ENCODE peak calls at places on chromosomes 13 and 19, in seven cellular contexts. A is activated naive CD4-positive, alpha-beta T cell; S is IMR-90; C is left lung; E is activated effector memory CD4-positive, alpha-beta T cell treated with anti-CD3 and anti-CD28 coated beads, Interleukin-2, amount 50 U/mL, for 16 hours; M is endothelial cell; W is NCI-H748 treated with DMSO at 0.1 percent for 48 hours. I is an unnamed sample.
A peak's percentile ranks its signal among the peaks of the same experiment; 100 is the strongest.

GRCh38 chr19:37990362-37990761 is 83.4 kb downstream of the SIPA1L3 start:
- DNase-seq in A (no peak), S (no peak), C (peak; percentile 57), E (no peak), M (no peak), W (no peak), I (no peak)

GRCh38 chr13:52454459-52454824 is 836 bp upstream of the CKAP2 start:
- DNase-seq in A (no peak), S (peak; percentile 8), C (peak; percentile 44), E (peak; percentile 68), M (no peak), W (peak; percentile 58), I (no peak)

GRCh38 chr13:30905932-30906383 is at the start of gene MEDAG:
- DNase-seq in A (no peak), S (peak; percentile 57), C (peak; percentile 47), E (no peak), M (no peak), W (no peak), I (no peak)

GRCh38 chr13:100673831-100674362 is 698 bp downstream of the TMTC4 start:
- DNase-seq in A (no peak), S (peak; percentile 83), C (peak; percentile 41), E (peak; percentile 74), M (no peak), W (no peak), I (peak; percentile 14)

GRCh38 chr13:67075239-67075638 is 154.9 kb downstream of the PCDH9 start:
- DNase-seq in A (no peak), S (peak; percentile 15), C (no peak), E (no peak), M (no peak), W (no peak), I (no peak)

GRCh38 chr19:1244693-1245451 is 3.3 kb downstream of the ATP5F1D start:
- DNase-seq in A (no peak), S (no peak), C (peak; percentile 80), E (no peak), M (no peak), W (no peak), I (no peak)

GRCh38 chr13:113113846-113114271 is 8.3 kb downstream of the F7 start:
- DNase-seq in A (no peak), S (no peak), C (peak; percentile 20), E (peak; percentile 50), M (no peak), W (no peak), I (peak; percentile 8)

GRCh38 chr13:79435549-79435948 is 29.5 kb upstream of the RBM26 start:
- DNase-seq in A (no peak), S (peak; percentile 68), C (no peak), E (no peak), M (no peak), W (no peak), I (no peak)

GRCh38 chr13:97496511-97496910 is 62.5 kb downstream of the RAP2A start:
- DNase-seq in A (no peak), S (no peak), C (no peak), E (no peak), M (no peak), W (no peak), I (no peak)

GRCh38 chr19:4130635-4131438 is 6.9 kb upstream of the MAP2K2 start:
- DNase-seq in A (no peak), S (peak; percentile 90), C (no peak), E (no peak), M (no peak), W (no peak), I (no peak)

GRCh38 chr13:46983881-46984280 is 87.0 kb upstream of the HTR2A start:
- DNase-seq in A (no peak), S (peak; percentile 76), C (no peak), E (no peak), M (no peak), W (no peak), I (no peak)

GRCh38 chr13:106527806-106528205 is 7.7 kb downstream of the EFNB2 start:
- DNase-seq in A (no peak), S (no peak), C (no peak), E (no peak), M (no peak), W (no peak), I (no peak)

GRCh38 chr19:36152061-36152885 is at the start of gene COX7A1:
- DNase-seq in A (no peak), S (no peak), C (peak; percentile 57), E (no peak), M (no peak), W (no peak), I (no peak)

GRCh38 chr19:48249502-48250014 is 6.2 kb downstream of the CARD8 start:
- DNase-seq in A (peak; percentile 44), S (no peak), C (peak; percentile 72), E (peak; percentile 92), M (peak; percentile 51), W (no peak), I (no peak)

GRCh38 chr19:50628551-50628950 is 11.1 kb downstream of the SYT3 start:
- DNase-seq in A (no peak), S (no peak), C (no peak), E (no peak), M (no peak), W (no peak), I (no peak)

GRCh38 chr19:55238030-55238429 is 9.5 kb upstream of the TMEM86B start:
- DNase-seq in A (no peak), S (no peak), C (no peak), E (no peak), M (no peak), W (no peak), I (no peak)

GRCh38 chr13:40341086-40341471 is 325.4 kb downstream of the FOXO1 start:
- DNase-seq in A (no peak), S (no peak), C (no peak), E (no peak), M (no peak), W (no peak), I (no peak)

GRCh38 chr19:54127688-54128440 is 9.7 kb upstream of the CNOT3 start:
- DNase-seq in A (no peak), S (no peak), C (no peak), E (no peak), M (no peak), W (no peak), I (no peak)

GRCh38 chr19:771332-771785 is 20.4 kb downstream of the MISP start:
- DNase-seq in A (no peak), S (peak; percentile 43), C (no peak), E (peak; percentile 73), M (peak; percentile 69), W (no peak), I (no peak)

GRCh38 chr19:48491793-48492123 is 19.9 kb downstream of the LMTK3 start:
- DNase-seq in A (no peak), S (no peak), C (no peak), E (no peak), M (no peak), W (no peak), I (no peak)

GRCh38 chr13:51801631-51802099 is 2.3 kb downstream of the DHRS12 start:
- DNase-seq in A (no peak), S (no peak), C (peak; percentile 84), E (no peak), M (no peak), W (no peak), I (no peak)

GRCh38 chr13:112869202-112870061 is 99.6 kb upstream of the MCF2L start:
- DNase-seq in A (no peak), S (peak; percentile 33), C (no peak), E (peak; percentile 50), M (no peak), W (no peak), I (no peak)

GRCh38 chr19:23596872-23597271 is 90.1 kb downstream of the ZNF675 start:
- DNase-seq in A (no peak), S (no peak), C (no peak), E (no peak), M (no peak), W (no peak), I (no peak)

GRCh38 chr13:102758842-102759241 is 14.7 kb downstream of the TEX30 start:
- DNase-seq in A (no peak), S (no peak), C (no peak), E (no peak), M (no peak), W (no peak), I (no peak)

GRCh38 chr13:79404985-79405384 is 1.1 kb downstream of the RBM26 start:
- DNase-seq in A (no peak), S (no peak), C (no peak), E (peak; percentile 71), M (no peak), W (peak; percentile 20), I (no peak)

GRCh38 chr13:75550159-75550567 is 572 bp downstream of the UCHL3 start:
- DNase-seq in A (no peak), S (peak; percentile 87), C (no peak), E (peak; percentile 65), M (peak; percentile 4), W (peak; percentile 39), I (no peak)

GRCh38 chr19:55552206-55552605 is 6.9 kb upstream of the SBK3 start:
- DNase-seq in A (no peak), S (no peak), C (no peak), E (no peak), M (no peak), W (no peak), I (no peak)

GRCh38 chr13:36163809-36164308 is 32.7 kb upstream of the DCLK1 start:
- DNase-seq in A (no peak), S (peak; percentile 87), C (peak; percentile 80), E (no peak), M (no peak), W (peak; percentile 86), I (no peak)

GRCh38 chr13:76349700-76350099 is 536.5 kb downstream of the KCTD12 start:
- DNase-seq in A (no peak), S (no peak), C (no peak), E (no peak), M (no peak), W (no peak), I (no peak)